ENCODE peak calls at places on chromosomes 12 and 14, in seven cellular contexts. One of them, this sample, is unnamed.
A peak's percentile ranks its signal among the peaks of the same experiment; 100 is the strongest.

GRCh38 chr12:112198120-112198733 is 72.9 kb downstream of the TRAFD1 start:
- DNase-seq in K562: peak; percentile 31
- DNase-seq in IMR-90: peak; percentile 51
- DNase-seq in HCT116: peak; percentile 41
- DNase-seq in HepG2: peak; percentile 64
- DNase-seq in GM12878: no peak
- DNase-seq in H1: peak; percentile 53
- DNase-seq in this sample: peak; percentile 59

GRCh38 chr12:3713483-3713882 is 39.4 kb downstream of the CRACR2A start:
- DNase-seq in K562: no peak
- DNase-seq in IMR-90: no peak
- DNase-seq in HCT116: no peak
- DNase-seq in HepG2: no peak
- DNase-seq in GM12878: no peak
- DNase-seq in H1: no peak
- DNase-seq in this sample: no peak

GRCh38 chr12:116376354-116377193 is 99.1 kb upstream of the MED13L start:
- DNase-seq in K562: no peak
- DNase-seq in IMR-90: peak; percentile 83
- DNase-seq in HCT116: no peak
- DNase-seq in HepG2: no peak
- DNase-seq in GM12878: no peak
- DNase-seq in H1: no peak
- DNase-seq in this sample: peak; percentile 95

GRCh38 chr12:49983892-49984291 is 11.1 kb downstream of the AQP6 start:
- DNase-seq in K562: no peak
- DNase-seq in IMR-90: peak; percentile 92
- DNase-seq in HCT116: no peak
- DNase-seq in HepG2: no peak
- DNase-seq in GM12878: no peak
- DNase-seq in H1: no peak
- DNase-seq in this sample: peak; percentile 87

GRCh38 chr12:103697912-103698751 is 111.1 kb downstream of the STAB2 start:
- DNase-seq in K562: no peak
- DNase-seq in IMR-90: no peak
- DNase-seq in HCT116: no peak
- DNase-seq in HepG2: no peak
- DNase-seq in GM12878: no peak
- DNase-seq in H1: no peak
- DNase-seq in this sample: no peak

GRCh38 chr12:27751386-27752047 is 28.5 kb upstream of the KLHL42 start:
- DNase-seq in K562: no peak
- DNase-seq in IMR-90: no peak
- DNase-seq in HCT116: peak; percentile 77
- DNase-seq in HepG2: no peak
- DNase-seq in GM12878: no peak
- DNase-seq in H1: no peak
- DNase-seq in this sample: no peak

GRCh38 chr14:74684444-74684843 is 28.4 kb downstream of the AREL1 start:
- DNase-seq in K562: no peak
- DNase-seq in IMR-90: no peak
- DNase-seq in HCT116: no peak
- DNase-seq in HepG2: no peak
- DNase-seq in GM12878: peak; percentile 36
- DNase-seq in H1: no peak
- DNase-seq in this sample: no peak

GRCh38 chr12:19771858-19772257 is 332.6 kb downstream of the AEBP2 start:
- DNase-seq in K562: no peak
- DNase-seq in IMR-90: peak; percentile 82
- DNase-seq in HCT116: no peak
- DNase-seq in HepG2: no peak
- DNase-seq in GM12878: no peak
- DNase-seq in H1: no peak
- DNase-seq in this sample: peak; percentile 43

GRCh38 chr14:99671230-99672224 is 12.6 kb upstream of the CYP46A1 start:
- DNase-seq in K562: no peak
- DNase-seq in IMR-90: no peak
- DNase-seq in HCT116: no peak
- DNase-seq in HepG2: peak; percentile 61
- DNase-seq in GM12878: no peak
- DNase-seq in H1: no peak
- DNase-seq in this sample: no peak

GRCh38 chr12:132491349-132491663 is 1.4 kb downstream of the FBRSL1 start:
- DNase-seq in K562: no peak
- DNase-seq in IMR-90: no peak
- DNase-seq in HCT116: no peak
- DNase-seq in HepG2: peak; percentile 45
- DNase-seq in GM12878: no peak
- DNase-seq in H1: no peak
- DNase-seq in this sample: no peak

GRCh38 chr12:52004042-52004648 is 2.6 kb upstream of the TAMALIN start:
- DNase-seq in K562: peak; percentile 62
- DNase-seq in IMR-90: peak; percentile 55
- DNase-seq in HCT116: no peak
- DNase-seq in HepG2: peak; percentile 40
- DNase-seq in GM12878: no peak
- DNase-seq in H1: no peak
- DNase-seq in this sample: peak; percentile 60

GRCh38 chr14:100376751-100377171 is 53.6 kb downstream of the SLC25A47 start:
- DNase-seq in K562: no peak
- DNase-seq in IMR-90: peak; percentile 23
- DNase-seq in HCT116: no peak
- DNase-seq in HepG2: peak; percentile 44
- DNase-seq in GM12878: no peak
- DNase-seq in H1: no peak
- DNase-seq in this sample: no peak

GRCh38 chr12:3170423-3171194 is 93.4 kb downstream of the TSPAN9 start:
- DNase-seq in K562: no peak
- DNase-seq in IMR-90: peak; percentile 97
- DNase-seq in HCT116: peak; percentile 67
- DNase-seq in HepG2: no peak
- DNase-seq in GM12878: no peak
- DNase-seq in H1: no peak
- DNase-seq in this sample: peak; percentile 19

GRCh38 chr14:55581011-55581806 is 1.2 kb downstream of the KTN1 start:
- DNase-seq in K562: peak; percentile 10
- DNase-seq in IMR-90: no peak
- DNase-seq in HCT116: no peak
- DNase-seq in HepG2: peak; percentile 23
- DNase-seq in GM12878: no peak
- DNase-seq in H1: no peak
- DNase-seq in this sample: peak; percentile 47

GRCh38 chr14:22613091-22613695 is 15.1 kb downstream of the ABHD4 start:
- DNase-seq in K562: no peak
- DNase-seq in IMR-90: no peak
- DNase-seq in HCT116: no peak
- DNase-seq in HepG2: no peak
- DNase-seq in GM12878: no peak
- DNase-seq in H1: no peak
- DNase-seq in this sample: peak; percentile 34

GRCh38 chr14:47012533-47012932 is 361.0 kb upstream of the RPL10L start:
- DNase-seq in K562: no peak
- DNase-seq in IMR-90: no peak
- DNase-seq in HCT116: no peak
- DNase-seq in HepG2: no peak
- DNase-seq in GM12878: no peak
- DNase-seq in H1: no peak
- DNase-seq in this sample: no peak

GRCh38 chr14:88013750-88014349 is 8.9 kb downstream of the GPR65 start:
- DNase-seq in K562: peak; percentile 60
- DNase-seq in IMR-90: peak; percentile 58
- DNase-seq in HCT116: peak; percentile 12
- DNase-seq in HepG2: peak; percentile 66
- DNase-seq in GM12878: no peak
- DNase-seq in H1: no peak
- DNase-seq in this sample: peak; percentile 51

GRCh38 chr12:57887631-57888406 is 41.3 kb upstream of the CTDSP2 start:
- DNase-seq in K562: peak; percentile 37
- DNase-seq in IMR-90: peak; percentile 55
- DNase-seq in HCT116: no peak
- DNase-seq in HepG2: no peak
- DNase-seq in GM12878: no peak
- DNase-seq in H1: no peak
- DNase-seq in this sample: peak; percentile 75

GRCh38 chr12:30706476-30706875 is 10.8 kb upstream of the IPO8 start:
- DNase-seq in K562: no peak
- DNase-seq in IMR-90: no peak
- DNase-seq in HCT116: no peak
- DNase-seq in HepG2: no peak
- DNase-seq in GM12878: no peak
- DNase-seq in H1: no peak
- DNase-seq in this sample: peak; percentile 48

GRCh38 chr12:124698211-124698997 is 131.0 kb upstream of the NCOR2 start:
- DNase-seq in K562: no peak
- DNase-seq in IMR-90: peak; percentile 19
- DNase-seq in HCT116: no peak
- DNase-seq in HepG2: no peak
- DNase-seq in GM12878: no peak
- DNase-seq in H1: no peak
- DNase-seq in this sample: no peak

GRCh38 chr14:78567343-78567742 is 397.2 kb downstream of the NRXN3 start:
- DNase-seq in K562: no peak
- DNase-seq in IMR-90: peak; percentile 4
- DNase-seq in HCT116: no peak
- DNase-seq in HepG2: no peak
- DNase-seq in GM12878: no peak
- DNase-seq in H1: no peak
- DNase-seq in this sample: peak; percentile 62

GRCh38 chr14:102893452-102893851 is 29.0 kb upstream of the AMN start:
- DNase-seq in K562: no peak
- DNase-seq in IMR-90: peak; percentile 99
- DNase-seq in HCT116: no peak
- DNase-seq in HepG2: no peak
- DNase-seq in GM12878: peak; percentile 17
- DNase-seq in H1: no peak
- DNase-seq in this sample: no peak

GRCh38 chr14:95814363-95815225 is 62.0 kb upstream of the TUNAR start:
- DNase-seq in K562: no peak
- DNase-seq in IMR-90: no peak
- DNase-seq in HCT116: no peak
- DNase-seq in HepG2: no peak
- DNase-seq in GM12878: no peak
- DNase-seq in H1: no peak
- DNase-seq in this sample: no peak

GRCh38 chr12:123069436-123070266 is 81.2 kb downstream of the PITPNM2 start:
- DNase-seq in K562: no peak
- DNase-seq in IMR-90: no peak
- DNase-seq in HCT116: no peak
- DNase-seq in HepG2: peak; percentile 49
- DNase-seq in GM12878: no peak
- DNase-seq in H1: no peak
- DNase-seq in this sample: no peak
- H3K4me1 ChIP-seq in K562: peaks cover 6% of the 10 kb centered on the region
- H3K4me1 ChIP-seq in IMR-90: peaks cover 6% of the 10 kb centered on the region
- H3K4me1 ChIP-seq in HCT116: peaks cover 21% of the 10 kb centered on the region
- H3K4me1 ChIP-seq in HepG2: peaks cover 61% of the 10 kb centered on the region
- H3K4me1 ChIP-seq in GM12878: no peaks in the 10 kb centered on the region
- H3K4me1 ChIP-seq in H1: peaks cover 3% of the 10 kb centered on the region
- H3K4me1 ChIP-seq in this sample: peaks cover 6% of the 10 kb centered on the region

GRCh38 chr12:122724641-122725243 is 5.9 kb downstream of the HCAR1 start:
- DNase-seq in K562: no peak
- DNase-seq in IMR-90: no peak
- DNase-seq in HCT116: no peak
- DNase-seq in HepG2: no peak
- DNase-seq in GM12878: no peak
- DNase-seq in H1: no peak
- DNase-seq in this sample: no peak

GRCh38 chr12:122726056-122726558 is 4.5 kb downstream of the HCAR1 start:
- DNase-seq in K562: no peak
- DNase-seq in IMR-90: no peak
- DNase-seq in HCT116: peak; percentile 22
- DNase-seq in HepG2: peak; percentile 69
- DNase-seq in GM12878: peak; percentile 59
- DNase-seq in H1: peak; percentile 46
- DNase-seq in this sample: peak; percentile 75

GRCh38 chr12:122721057-122721545 is 4.5 kb upstream of the HCAR3 start:
- DNase-seq in K562: no peak
- DNase-seq in IMR-90: no peak
- DNase-seq in HCT116: no peak
- DNase-seq in HepG2: peak; percentile 75
- DNase-seq in GM12878: peak; percentile 67
- DNase-seq in H1: no peak
- DNase-seq in this sample: peak; percentile 47

GRCh38 chr12:122725452-122725851 is 5.2 kb downstream of the HCAR1 start:
- DNase-seq in K562: no peak
- DNase-seq in IMR-90: no peak
- DNase-seq in HCT116: no peak
- DNase-seq in HepG2: no peak
- DNase-seq in GM12878: no peak
- DNase-seq in H1: no peak
- DNase-seq in this sample: no peak

DNA sequence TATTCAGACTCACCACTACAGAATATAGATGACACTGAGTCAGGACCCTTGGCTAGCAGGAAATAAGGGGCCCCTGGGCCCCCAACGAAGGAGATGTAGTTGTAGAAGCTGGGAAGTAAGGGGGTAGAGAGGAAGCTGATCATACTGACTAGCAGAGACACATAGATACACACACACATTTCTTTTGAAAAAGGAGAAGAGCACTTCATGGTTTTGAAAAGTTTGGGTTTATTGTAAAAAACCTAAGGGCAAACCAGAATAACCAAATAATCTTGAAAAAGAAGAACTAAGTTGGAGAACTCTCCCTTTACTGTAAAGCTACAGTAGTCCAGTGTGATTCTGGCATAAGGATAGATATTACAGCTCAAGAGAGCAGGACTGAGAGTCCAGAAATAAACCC is 5.7 kb upstream of the HCAR3 start:
- DNase-seq in K562: no peak
- DNase-seq in IMR-90: no peak
- DNase-seq in HCT116: no peak
- DNase-seq in HepG2: no peak
- DNase-seq in GM12878: no peak
- DNase-seq in H1: no peak
- DNase-seq in this sample: no peak
- H2AFZ ChIP-seq in K562: no peak overlapping the region
- H2AFZ ChIP-seq in IMR-90: no peak overlapping the region
- H2AFZ ChIP-seq in HCT116: no peak overlapping the region
- H2AFZ ChIP-seq in HepG2: no peak overlapping the region
- H2AFZ ChIP-seq in GM12878: no peak overlapping the region
- H2AFZ ChIP-seq in H1: no peak overlapping the region
- H2AFZ ChIP-seq in this sample: no peak overlapping the region

GRCh38 chr12:6765634-6766581 is at the start of gene PTMS:
- DNase-seq in K562: peak; percentile 72
- DNase-seq in IMR-90: peak; percentile 92
- DNase-seq in HCT116: peak; percentile 83
- DNase-seq in HepG2: peak; percentile 41
- DNase-seq in GM12878: no peak
- DNase-seq in H1: no peak
- DNase-seq in this sample: peak; percentile 81
- TF ChIP-seq POLR2A in K562: peak; percentile 63
- TF ChIP-seq POLR2A in IMR-90: peak; percentile 91
- TF ChIP-seq POLR2A in HCT116: peak; percentile 98
- TF ChIP-seq POLR2A in HepG2: peak; percentile 47
- TF ChIP-seq POLR2A in GM12878: peak; percentile 65
- TF ChIP-seq POLR2A in H1: peak; percentile 88
- TF ChIP-seq POLR2A in this sample: peak; percentile 97

DNA sequence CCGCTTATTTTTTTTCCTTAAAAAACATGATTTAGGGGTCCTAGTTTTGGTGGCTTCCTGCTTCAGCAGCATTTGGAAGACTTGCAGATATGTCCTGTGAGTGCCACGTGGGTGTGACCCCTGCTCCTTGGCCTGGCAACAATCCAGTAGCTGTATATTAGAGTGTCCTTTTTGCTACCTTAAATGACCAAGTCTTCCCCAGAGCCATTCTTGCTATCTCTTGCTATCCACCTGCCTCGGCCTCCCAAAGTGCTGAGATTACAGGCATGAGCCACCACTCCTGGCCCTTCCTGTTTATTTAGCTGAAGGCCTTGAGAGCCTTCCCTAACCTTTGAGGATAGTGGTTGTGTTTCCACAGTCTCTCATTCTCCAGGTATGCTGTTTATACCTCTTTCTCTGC is 17.0 kb downstream of the TPCN1 start:
- DNase-seq in K562: no peak
- DNase-seq in IMR-90: no peak
- DNase-seq in HCT116: no peak
- DNase-seq in HepG2: no peak
- DNase-seq in GM12878: no peak
- DNase-seq in H1: no peak
- DNase-seq in this sample: no peak
- H3K4me1 ChIP-seq in K562: peaks cover 33% of the 10 kb centered on the region
- H3K4me1 ChIP-seq in IMR-90: peaks cover 17% of the 10 kb centered on the region
- H3K4me1 ChIP-seq in HCT116: peaks cover 18% of the 10 kb centered on the region
- H3K4me1 ChIP-seq in HepG2: peaks cover 53% of the 10 kb centered on the region
- H3K4me1 ChIP-seq in GM12878: peaks cover 7% of the 10 kb centered on the region
- H3K4me1 ChIP-seq in H1: peaks cover 7% of the 10 kb centered on the region
- H3K4me1 ChIP-seq in this sample: peaks cover 13% of the 10 kb centered on the region